ENCODE peak calls at places on chromosomes 16 and 17, in five cellular contexts. One of them, this sample, is unnamed.

GRCh38 chr17:71933306-71933705 is 187.5 kb upstream of the SOX9 start:
- DNase-seq in pancreas: no peak
- DNase-seq in stomach: no peak
- DNase-seq in psoas muscle: no peak
- DNase-seq in mucosa of descending colon: no peak
- DNase-seq in this sample: no peak

GRCh38 chr17:70320642-70321345 is 151.5 kb downstream of the KCNJ2 start:
- DNase-seq in mucosa of descending colon: no peak
- DNase-seq in pancreas: no peak
- DNase-seq in psoas muscle: no peak
- DNase-seq in stomach: no peak
- DNase-seq in this sample: no peak

GRCh38 chr16:86761117-86761971 is 183.0 kb downstream of the FOXL1 start:
- DNase-seq in psoas muscle: peak; percentile 47
- DNase-seq in mucosa of descending colon: no peak
- DNase-seq in pancreas: peak; percentile 81
- DNase-seq in stomach: peak; percentile 36
- DNase-seq in this sample: peak; percentile 70

GRCh38 chr17:15091825-15092224 is 173.3 kb downstream of the PMP22 start:
- DNase-seq in stomach: no peak
- DNase-seq in psoas muscle: no peak
- DNase-seq in mucosa of descending colon: no peak
- DNase-seq in pancreas: no peak
- DNase-seq in this sample: no peak

GRCh38 chr17:66776999-66777688 is 57.8 kb upstream of the CACNG5 start:
- DNase-seq in mucosa of descending colon: no peak
- DNase-seq in psoas muscle: no peak
- DNase-seq in stomach: no peak
- DNase-seq in pancreas: no peak
- DNase-seq in this sample: no peak

GRCh38 chr16:57534337-57534880 is 2.0 kb downstream of the CCDC102A start:
- DNase-seq in stomach: no peak
- DNase-seq in mucosa of descending colon: no peak
- DNase-seq in pancreas: no peak
- DNase-seq in psoas muscle: no peak
- DNase-seq in this sample: no peak

GRCh38 chr16:56424404-56424765 is 960 bp downstream of the AMFR start:
- DNase-seq in mucosa of descending colon: no peak
- DNase-seq in stomach: no peak
- DNase-seq in psoas muscle: no peak
- DNase-seq in pancreas: no peak
- DNase-seq in this sample: no peak

GRCh38 chr17:78313735-78314648 is 45.9 kb downstream of the SOCS3 start:
- DNase-seq in mucosa of descending colon: peak; percentile 94
- DNase-seq in stomach: peak; percentile 90
- DNase-seq in pancreas: peak; percentile 97
- DNase-seq in psoas muscle: peak; percentile 76
- DNase-seq in this sample: peak; percentile 89

GRCh38 chr17:55451758-55452468 is 30.3 kb upstream of the MMD start:
- DNase-seq in stomach: no peak
- DNase-seq in pancreas: no peak
- DNase-seq in mucosa of descending colon: no peak
- DNase-seq in psoas muscle: no peak
- DNase-seq in this sample: no peak

DNA sequence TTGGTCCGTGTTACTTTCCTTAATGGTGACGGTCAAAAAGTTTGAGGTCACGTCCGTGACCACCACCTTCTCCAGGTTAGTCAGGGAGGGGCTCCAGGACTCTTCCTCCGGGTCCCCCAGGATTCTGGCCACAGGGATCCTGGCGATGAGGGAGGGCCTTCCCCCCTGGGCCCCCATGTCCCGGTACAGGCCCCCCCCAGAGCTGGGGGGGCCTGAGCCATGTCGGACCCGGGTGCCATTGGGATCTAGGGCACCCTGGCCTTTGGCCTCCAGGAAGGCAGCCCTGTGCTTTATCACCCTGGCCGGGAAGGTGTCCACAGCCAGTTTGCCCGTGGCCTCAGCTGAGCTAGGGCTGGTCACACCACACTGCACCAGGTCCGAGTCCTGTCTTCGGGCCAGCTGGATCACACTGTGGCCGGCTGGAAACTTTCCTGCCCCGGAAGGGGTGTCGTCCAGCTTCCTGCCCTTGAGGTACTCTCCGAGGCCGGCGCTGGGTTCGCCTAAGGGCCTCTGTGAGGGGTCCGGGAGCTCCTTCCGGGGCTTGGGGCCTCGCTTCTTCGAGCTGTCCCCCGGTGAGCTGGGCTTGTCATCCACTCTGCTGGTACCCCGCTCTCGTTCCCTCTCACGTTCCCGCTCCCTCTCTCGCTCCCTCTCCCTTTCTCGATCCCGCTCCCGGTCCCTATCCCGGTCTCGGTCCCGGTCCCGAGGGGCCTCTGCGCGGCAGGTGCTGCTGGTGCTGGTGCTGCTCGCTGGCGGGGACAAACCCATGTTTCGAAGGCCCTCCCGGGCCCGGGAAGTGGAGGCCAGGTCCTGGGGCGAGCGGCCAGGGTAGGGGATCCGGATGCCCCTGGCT is 2.0 kb downstream of the CBX8 start:
- DNase-seq in stomach: no peak
- DNase-seq in psoas muscle: no peak
- DNase-seq in pancreas: peak; percentile 60
- DNase-seq in mucosa of descending colon: no peak
- DNase-seq in this sample: peak; percentile 59
- H3K4me3 ChIP-seq in stomach: no peak overlapping the region
- H3K4me3 ChIP-seq in psoas muscle: no peak overlapping the region
- H3K4me3 ChIP-seq in pancreas: no peak overlapping the region
- H3K4me3 ChIP-seq in mucosa of descending colon: no peak overlapping the region
- H3K4me3 ChIP-seq in this sample: no peak overlapping the region

GRCh38 chr17:77074681-77075080 is 66.1 kb upstream of the SEC14L1 start:
- DNase-seq in pancreas: no peak
- DNase-seq in psoas muscle: no peak
- DNase-seq in mucosa of descending colon: no peak
- DNase-seq in stomach: no peak
- DNase-seq in this sample: no peak
- H3K9me3 ChIP-seq in pancreas: no peaks in the 10 kb centered on the region
- H3K9me3 ChIP-seq in psoas muscle: no peaks in the 10 kb centered on the region
- H3K9me3 ChIP-seq in mucosa of descending colon: no peaks in the 10 kb centered on the region
- H3K9me3 ChIP-seq in stomach: no peaks in the 10 kb centered on the region
- H3K9me3 ChIP-seq in this sample: no peaks in the 10 kb centered on the region

GRCh38 chr17:1646199-1646875 is 805 bp upstream of the SCARF1 start:
- DNase-seq in mucosa of descending colon: peak; percentile 53
- DNase-seq in psoas muscle: no peak
- DNase-seq in pancreas: no peak
- DNase-seq in stomach: no peak
- DNase-seq in this sample: peak; percentile 45

GRCh38 chr17:1643293-1643998 is 2.1 kb downstream of the SCARF1 start:
- DNase-seq in pancreas: peak; percentile 91
- DNase-seq in mucosa of descending colon: peak; percentile 93
- DNase-seq in stomach: peak; percentile 92
- DNase-seq in psoas muscle: peak; percentile 49
- DNase-seq in this sample: peak; percentile 80

GRCh38 chr17:1643999-1644492 is 1.5 kb downstream of the SCARF1 start:
- DNase-seq in stomach: no peak
- DNase-seq in pancreas: no peak
- DNase-seq in psoas muscle: no peak
- DNase-seq in mucosa of descending colon: no peak
- DNase-seq in this sample: peak; percentile 63

GRCh38 chr17:1645207-1646171 is at the start of gene SCARF1:
- DNase-seq in mucosa of descending colon: peak; percentile 68
- DNase-seq in pancreas: no peak
- DNase-seq in psoas muscle: peak; percentile 59
- DNase-seq in stomach: no peak
- DNase-seq in this sample: peak; percentile 91

DNA sequence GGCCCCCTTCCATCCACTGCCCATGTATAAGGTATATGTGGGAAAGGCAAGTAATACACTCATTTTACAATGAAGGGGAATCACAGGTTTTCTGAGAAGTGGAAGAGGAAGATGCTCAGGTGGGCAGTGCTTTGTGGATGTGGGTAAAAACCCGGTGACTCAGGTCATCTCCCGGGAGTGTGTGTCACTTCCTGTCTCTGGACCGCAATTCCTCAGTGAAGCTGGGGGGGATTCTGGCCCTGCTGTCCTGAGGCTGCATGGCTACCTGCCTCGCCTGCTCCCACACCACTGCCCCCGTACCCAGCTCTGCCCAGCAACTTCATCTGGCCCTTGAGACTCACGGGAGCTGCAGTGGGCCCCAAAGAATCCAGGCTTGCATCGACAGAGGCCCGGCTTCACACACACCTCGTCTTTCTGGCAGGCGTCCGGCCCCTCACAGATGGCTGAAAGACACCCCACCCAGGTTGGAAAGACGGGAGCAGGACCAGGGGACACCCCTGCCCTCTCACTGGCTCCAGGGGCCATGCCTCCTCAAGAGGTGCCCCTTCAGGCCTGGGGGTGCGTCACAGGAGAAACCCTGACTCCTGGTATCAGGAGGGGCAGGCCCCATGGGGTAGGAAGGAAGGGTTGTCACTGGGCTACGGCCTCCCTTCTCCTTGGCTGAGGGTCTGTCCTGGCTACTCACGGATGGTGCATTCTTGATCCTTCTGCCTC is 882 bp downstream of the SCARF1 start:
- DNase-seq in mucosa of descending colon: peak; percentile 65
- DNase-seq in stomach: no peak
- DNase-seq in psoas muscle: no peak
- DNase-seq in pancreas: no peak
- DNase-seq in this sample: no peak
- H3K4me3 ChIP-seq in mucosa of descending colon: no peak overlapping the region
- H3K4me3 ChIP-seq in stomach: peak overlapping the region; percentile 33
- H3K4me3 ChIP-seq in psoas muscle: peak overlapping the region; percentile 61
- H3K4me3 ChIP-seq in pancreas: peak overlapping the region; percentile 25
- H3K4me3 ChIP-seq in this sample: peak overlapping the region; percentile 34

GRCh38 chr16:84033251-84034195 is 9.1 kb downstream of the SLC38A8 start:
- DNase-seq in mucosa of descending colon: no peak
- DNase-seq in stomach: no peak
- DNase-seq in pancreas: no peak
- DNase-seq in psoas muscle: no peak
- DNase-seq in this sample: no peak

GRCh38 chr16:84034516-84034915 is 8.1 kb downstream of the SLC38A8 start:
- DNase-seq in mucosa of descending colon: no peak
- DNase-seq in stomach: no peak
- DNase-seq in pancreas: no peak
- DNase-seq in psoas muscle: no peak
- DNase-seq in this sample: peak; percentile 37

GRCh38 chr16:84032458-84033178 is 10.0 kb downstream of the SLC38A8 start:
- DNase-seq in mucosa of descending colon: no peak
- DNase-seq in pancreas: no peak
- DNase-seq in stomach: no peak
- DNase-seq in psoas muscle: no peak
- DNase-seq in this sample: no peak

GRCh38 chr16:84029297-84030096 is 13.1 kb downstream of the SLC38A8 start:
- DNase-seq in psoas muscle: no peak
- DNase-seq in stomach: no peak
- DNase-seq in mucosa of descending colon: no peak
- DNase-seq in pancreas: no peak
- DNase-seq in this sample: no peak

GRCh38 chr16:84031556-84031955 is 11.0 kb downstream of the SLC38A8 start:
- DNase-seq in stomach: no peak
- DNase-seq in pancreas: no peak
- DNase-seq in mucosa of descending colon: no peak
- DNase-seq in psoas muscle: no peak
- DNase-seq in this sample: no peak
- H3K9me3 ChIP-seq in stomach: peaks cover 11% of the 10 kb centered on the region
- H3K9me3 ChIP-seq in pancreas: no peaks in the 10 kb centered on the region
- H3K9me3 ChIP-seq in mucosa of descending colon: no peaks in the 10 kb centered on the region
- H3K9me3 ChIP-seq in psoas muscle: no peaks in the 10 kb centered on the region
- H3K9me3 ChIP-seq in this sample: no peaks in the 10 kb centered on the region

GRCh38 chr17:82334204-82334621 is 647 bp upstream of the SECTM1 start:
- DNase-seq in stomach: no peak
- DNase-seq in psoas muscle: no peak
- DNase-seq in pancreas: peak; percentile 61
- DNase-seq in mucosa of descending colon: peak; percentile 74
- DNase-seq in this sample: peak; percentile 66
- H3K4me3 ChIP-seq in stomach: peak overlapping the region; percentile 64
- H3K4me3 ChIP-seq in psoas muscle: peak overlapping the region; percentile 63
- H3K4me3 ChIP-seq in pancreas: peak overlapping the region; percentile 50
- H3K4me3 ChIP-seq in mucosa of descending colon: no peak overlapping the region
- H3K4me3 ChIP-seq in this sample: peak overlapping the region; percentile 66

GRCh38 chr16:35746963-35747657 is 2287.7 kb downstream of the TP53TG3F start:
- DNase-seq in psoas muscle: no peak
- DNase-seq in stomach: no peak
- DNase-seq in pancreas: no peak
- DNase-seq in mucosa of descending colon: no peak
- DNase-seq in this sample: no peak

GRCh38 chr16:35747658-35748455 is 2288.4 kb downstream of the TP53TG3F start:
- DNase-seq in stomach: no peak
- DNase-seq in mucosa of descending colon: peak; percentile 20
- DNase-seq in pancreas: no peak
- DNase-seq in psoas muscle: no peak
- DNase-seq in this sample: no peak

GRCh38 chr16:35745821-35746248 is 2286.4 kb downstream of the TP53TG3F start:
- DNase-seq in mucosa of descending colon: peak; percentile 23
- DNase-seq in psoas muscle: no peak
- DNase-seq in stomach: no peak
- DNase-seq in pancreas: no peak
- DNase-seq in this sample: no peak

GRCh38 chr16:35745191-35745590 is 2285.8 kb downstream of the TP53TG3F start:
- DNase-seq in psoas muscle: no peak
- DNase-seq in pancreas: no peak
- DNase-seq in mucosa of descending colon: no peak
- DNase-seq in stomach: no peak
- DNase-seq in this sample: no peak

GRCh38 chr16:35746281-35746962 is 2287.0 kb downstream of the TP53TG3F start:
- DNase-seq in pancreas: no peak
- DNase-seq in stomach: no peak
- DNase-seq in mucosa of descending colon: peak; percentile 35
- DNase-seq in psoas muscle: no peak
- DNase-seq in this sample: no peak
- H3K9me3 ChIP-seq in pancreas: no peaks in the 10 kb centered on the region
- H3K9me3 ChIP-seq in stomach: peaks cover 55% of the 10 kb centered on the region
- H3K9me3 ChIP-seq in mucosa of descending colon: peaks cover 73% of the 10 kb centered on the region
- H3K9me3 ChIP-seq in psoas muscle: no peaks in the 10 kb centered on the region
- H3K9me3 ChIP-seq in this sample: no peaks in the 10 kb centered on the region

GRCh38 chr17:82338858-82339633 is 5.5 kb upstream of the SECTM1 start:
- DNase-seq in psoas muscle: no peak
- DNase-seq in mucosa of descending colon: peak; percentile 70
- DNase-seq in stomach: peak; percentile 55
- DNase-seq in pancreas: peak; percentile 65
- DNase-seq in this sample: peak; percentile 66
- H3K4me3 ChIP-seq in psoas muscle: peak overlapping the region; percentile 56
- H3K4me3 ChIP-seq in mucosa of descending colon: no peak overlapping the region
- H3K4me3 ChIP-seq in stomach: peak overlapping the region; percentile 30
- H3K4me3 ChIP-seq in pancreas: peak overlapping the region; percentile 23
- H3K4me3 ChIP-seq in this sample: peak overlapping the region; percentile 35

This sample was measured in right cardiac atrium.